ENCODE peak calls at places on chromosomes 3 and 15, in seven cellular contexts. G is fibroblast of the conjunctiva; O is anterior cingulate cortex; R is GM18507; U is stimulated activated CD4-positive, alpha-beta T cell treated with anti-CD3 and anti-CD28 coated beads, TNF-alpha, amount 100 ng/mL, for 1 hour; X is upper lobe of left lung; P is hypothalamus. N is an unnamed sample.

GRCh38 chr3:78867409-78868372 is 900.1 kb downstream of the ROBO1 start:
- DNase-seq in G (peak; percentile 55), O (no peak), R (no peak), U (no peak), X (no peak), P (no peak), N (no peak)

GRCh38 chr15:29070471-29071192 is 184.9 kb downstream of the APBA2 start:
- DNase-seq in G (no peak), O (peak; percentile 27), R (no peak), U (no peak), X (no peak), P (no peak), N (no peak)

GRCh38 chr3:127493924-127494646 is 96.4 kb downstream of the TPRA1 start:
- DNase-seq in G (no peak), O (no peak), R (no peak), U (no peak), X (no peak), P (no peak), N (no peak)

GRCh38 chr3:27985369-27986035 is 255.9 kb upstream of the CMC1 start:
- DNase-seq in G (no peak), O (no peak), R (no peak), U (no peak), X (no peak), P (no peak), N (no peak)

GRCh38 chr3:186969607-186970006 is 39.3 kb downstream of the ST6GAL1 start:
- DNase-seq in G (no peak), O (no peak), R (no peak), U (no peak), X (no peak), P (no peak), N (no peak)

GRCh38 chr3:135214400-135214799 is 419.3 kb downstream of the EPHB1 start:
- DNase-seq in G (no peak), O (no peak), R (no peak), U (no peak), X (no peak), P (no peak), N (no peak)

GRCh38 chr15:99092554-99093172 is 12.2 kb upstream of the SYNM start:
- DNase-seq in G (no peak), O (no peak), R (no peak), U (no peak), X (no peak), P (no peak), N (no peak)

GRCh38 chr15:40266828-40267304 is 16.0 kb downstream of the ANKRD63 start:
- DNase-seq in G (peak; percentile 67), O (no peak), R (no peak), U (no peak), X (peak; percentile 92), P (peak; percentile 45), N (no peak)

GRCh38 chr3:175526191-175526590 is 667.1 kb downstream of the NAALADL2 start:
- DNase-seq in G (no peak), O (no peak), R (no peak), U (no peak), X (no peak), P (no peak), N (no peak)

GRCh38 chr3:86087160-86087871 is 903.6 kb downstream of the VGLL3 start:
- DNase-seq in G (no peak), O (no peak), R (no peak), U (no peak), X (no peak), P (no peak), N (no peak)

GRCh38 chr3:20043398-20043797 is 3.2 kb downstream of the KAT2B start:
- DNase-seq in G (no peak), O (peak; percentile 30), R (no peak), U (no peak), X (peak; percentile 96), P (peak; percentile 77), N (no peak)